ENCODE peak calls at places on chromosomes 5 and 9, in six cellular contexts. One of them, this sample, is unnamed.

GRCh38 chr5:143054480-143054941 is 284.3 kb downstream of the ARHGAP26 start:
- DNase-seq in HepG2: no peak
- DNase-seq in A673: peak; percentile 54
- DNase-seq in A549: no peak
- DNase-seq in pancreas: no peak
- DNase-seq in tibial nerve: no peak
- DNase-seq in this sample: no peak

GRCh38 chr5:132445930-132446329 is 44.6 kb downstream of the IRF1 start:
- DNase-seq in tibial nerve: no peak
- DNase-seq in pancreas: no peak
- DNase-seq in A549: no peak
- DNase-seq in A673: no peak
- DNase-seq in HepG2: no peak
- DNase-seq in this sample: no peak

GRCh38 chr9:77176106-77176505 is 1.2 kb upstream of the VPS13A start:
- DNase-seq in HepG2: no peak
- DNase-seq in tibial nerve: no peak
- DNase-seq in A549: no peak
- DNase-seq in A673: no peak
- DNase-seq in pancreas: no peak
- DNase-seq in this sample: no peak

GRCh38 chr5:173451031-173451430 is 122.8 kb upstream of the STC2 start:
- DNase-seq in HepG2: peak; percentile 49
- DNase-seq in A549: peak; percentile 62
- DNase-seq in A673: peak; percentile 45
- DNase-seq in pancreas: no peak
- DNase-seq in tibial nerve: no peak
- DNase-seq in this sample: no peak

GRCh38 chr9:11206925-11207324 is 594.1 kb upstream of the PTPRD start:
- DNase-seq in A549: no peak
- DNase-seq in pancreas: no peak
- DNase-seq in HepG2: no peak
- DNase-seq in tibial nerve: no peak
- DNase-seq in A673: no peak
- DNase-seq in this sample: no peak

GRCh38 chr9:38393128-38393809 is 767 bp downstream of the ALDH1B1 start:
- DNase-seq in HepG2: no peak
- DNase-seq in A549: no peak
- DNase-seq in pancreas: no peak
- DNase-seq in tibial nerve: no peak
- DNase-seq in A673: no peak
- DNase-seq in this sample: no peak

GRCh38 chr5:56522972-56523371 is 289.8 kb upstream of the ANKRD55 start:
- DNase-seq in pancreas: no peak
- DNase-seq in HepG2: no peak
- DNase-seq in A549: no peak
- DNase-seq in tibial nerve: peak; percentile 19
- DNase-seq in A673: no peak
- DNase-seq in this sample: no peak

GRCh38 chr5:40909723-40910122 is 426 bp downstream of the C7 start:
- DNase-seq in tibial nerve: no peak
- DNase-seq in A673: no peak
- DNase-seq in pancreas: no peak
- DNase-seq in HepG2: peak; percentile 64
- DNase-seq in A549: no peak
- DNase-seq in this sample: no peak

GRCh38 chr9:734831-735511 is 106.5 kb upstream of the DMRT1 start:
- DNase-seq in A673: no peak
- DNase-seq in A549: peak; percentile 22
- DNase-seq in HepG2: peak; percentile 79
- DNase-seq in tibial nerve: no peak
- DNase-seq in pancreas: no peak
- DNase-seq in this sample: no peak

GRCh38 chr5:163789870-163790269 is 284.5 kb downstream of the MAT2B start:
- DNase-seq in A549: no peak
- DNase-seq in HepG2: no peak
- DNase-seq in pancreas: no peak
- DNase-seq in A673: no peak
- DNase-seq in tibial nerve: no peak
- DNase-seq in this sample: no peak

GRCh38 chr9:120396418-120396817 is 183.5 kb downstream of the CDK5RAP2 start:
- DNase-seq in pancreas: no peak
- DNase-seq in A673: no peak
- DNase-seq in HepG2: no peak
- DNase-seq in tibial nerve: no peak
- DNase-seq in A549: no peak
- DNase-seq in this sample: no peak

GRCh38 chr9:134474058-134474370 is 147.8 kb downstream of the RXRA start:
- DNase-seq in A549: no peak
- DNase-seq in A673: no peak
- DNase-seq in pancreas: no peak
- DNase-seq in tibial nerve: no peak
- DNase-seq in HepG2: no peak
- DNase-seq in this sample: no peak

GRCh38 chr9:71895955-71896354 is 15.0 kb downstream of the ABHD17B start:
- DNase-seq in A549: no peak
- DNase-seq in HepG2: no peak
- DNase-seq in tibial nerve: no peak
- DNase-seq in A673: no peak
- DNase-seq in pancreas: no peak
- DNase-seq in this sample: no peak

GRCh38 chr9:71901695-71902094 is 9.3 kb downstream of the ABHD17B start:
- DNase-seq in HepG2: no peak
- DNase-seq in A549: no peak
- DNase-seq in A673: no peak
- DNase-seq in pancreas: no peak
- DNase-seq in tibial nerve: no peak
- DNase-seq in this sample: no peak

GRCh38 chr9:71895122-71895521 is 15.9 kb downstream of the ABHD17B start:
- DNase-seq in A549: no peak
- DNase-seq in tibial nerve: no peak
- DNase-seq in A673: no peak
- DNase-seq in HepG2: no peak
- DNase-seq in pancreas: no peak
- DNase-seq in this sample: no peak

GRCh38 chr9:71897573-71897972 is 13.4 kb downstream of the ABHD17B start:
- DNase-seq in A549: no peak
- DNase-seq in tibial nerve: no peak
- DNase-seq in A673: no peak
- DNase-seq in pancreas: no peak
- DNase-seq in HepG2: no peak
- DNase-seq in this sample: peak; percentile 19

GRCh38 chr9:71896762-71897161 is 14.2 kb downstream of the ABHD17B start:
- DNase-seq in A549: no peak
- DNase-seq in tibial nerve: no peak
- DNase-seq in HepG2: no peak
- DNase-seq in A673: no peak
- DNase-seq in pancreas: no peak
- DNase-seq in this sample: no peak
- H3K4me1 ChIP-seq in A549: no peaks in the 10 kb centered on the region
- H3K4me1 ChIP-seq in tibial nerve: peaks cover 14% of the 10 kb centered on the region
- H3K4me1 ChIP-seq in HepG2: peaks cover 9% of the 10 kb centered on the region
- H3K4me1 ChIP-seq in A673: no peaks in the 10 kb centered on the region
- H3K4me1 ChIP-seq in pancreas: peaks cover 21% of the 10 kb centered on the region
- H3K4me1 ChIP-seq in this sample: peaks cover 48% of the 10 kb centered on the region

GRCh38 chr5:172442592-172442991 is 11.7 kb downstream of the SH3PXD2B start:
- DNase-seq in pancreas: no peak
- DNase-seq in tibial nerve: no peak
- DNase-seq in A549: no peak
- DNase-seq in A673: no peak
- DNase-seq in HepG2: no peak
- DNase-seq in this sample: no peak
- H3K4me1 ChIP-seq in pancreas: peaks cover 31% of the 10 kb centered on the region
- H3K4me1 ChIP-seq in tibial nerve: peaks cover 48% of the 10 kb centered on the region
- H3K4me1 ChIP-seq in A549: peaks cover 38% of the 10 kb centered on the region
- H3K4me1 ChIP-seq in A673: peaks cover 17% of the 10 kb centered on the region
- H3K4me1 ChIP-seq in HepG2: peaks cover 14% of the 10 kb centered on the region
- H3K4me1 ChIP-seq in this sample: no peaks in the 10 kb centered on the region

GRCh38 chr5:66742083-66742895 is 146.1 kb downstream of the MAST4 start:
- DNase-seq in HepG2: peak; percentile 33
- DNase-seq in A673: peak; percentile 28
- DNase-seq in A549: peak; percentile 61
- DNase-seq in pancreas: peak; percentile 40
- DNase-seq in tibial nerve: no peak
- DNase-seq in this sample: no peak
- H3K4me1 ChIP-seq in HepG2: peaks cover 14% of the 10 kb centered on the region
- H3K4me1 ChIP-seq in A673: no peaks in the 10 kb centered on the region
- H3K4me1 ChIP-seq in A549: peaks cover 2% of the 10 kb centered on the region
- H3K4me1 ChIP-seq in pancreas: peaks cover 12% of the 10 kb centered on the region
- H3K4me1 ChIP-seq in tibial nerve: no peaks in the 10 kb centered on the region
- H3K4me1 ChIP-seq in this sample: no peaks in the 10 kb centered on the region

GRCh38 chr9:128916204-128916603 is 4.6 kb upstream of the PHYHD1 start:
- DNase-seq in A549: no peak
- DNase-seq in HepG2: no peak
- DNase-seq in A673: no peak
- DNase-seq in tibial nerve: no peak
- DNase-seq in pancreas: peak; percentile 58
- DNase-seq in this sample: no peak
- H3K4me1 ChIP-seq in A549: peaks cover 77% of the 10 kb centered on the region
- H3K4me1 ChIP-seq in HepG2: peaks cover 97% of the 10 kb centered on the region
- H3K4me1 ChIP-seq in A673: peaks cover 25% of the 10 kb centered on the region
- H3K4me1 ChIP-seq in tibial nerve: peaks cover 64% of the 10 kb centered on the region
- H3K4me1 ChIP-seq in pancreas: peaks cover 33% of the 10 kb centered on the region
- H3K4me1 ChIP-seq in this sample: peaks cover 35% of the 10 kb centered on the region